ENCODE peak calls at places on chromosomes 1 and 21, in five cellular contexts. One of them, this sample, is unnamed.

GRCh38 chr1:27522148-27522859 is 32.3 kb upstream of the WASF2 start:
- DNase-seq in K562: no peak
- DNase-seq in SK-N-SH: no peak
- DNase-seq in GM12891: no peak
- DNase-seq in H1: no peak
- DNase-seq in this sample: no peak

GRCh38 chr1:240314845-240315746 is 223.4 kb downstream of the FMN2 start:
- DNase-seq in K562: no peak
- DNase-seq in SK-N-SH: no peak
- DNase-seq in GM12891: no peak
- DNase-seq in H1: no peak
- DNase-seq in this sample: no peak

GRCh38 chr1:23960291-23960718 is 677 bp downstream of the PNRC2 start:
- DNase-seq in K562: no peak
- DNase-seq in SK-N-SH: no peak
- DNase-seq in GM12891: no peak
- DNase-seq in H1: no peak
- DNase-seq in this sample: no peak

GRCh38 chr1:20291621-20292020 is 946 bp downstream of the VWA5B1 start:
- DNase-seq in K562: no peak
- DNase-seq in SK-N-SH: no peak
- DNase-seq in GM12891: no peak
- DNase-seq in H1: no peak
- DNase-seq in this sample: no peak

GRCh38 chr1:19010995-19011696 is 54.7 kb upstream of the IFFO2 start:
- DNase-seq in K562: no peak
- DNase-seq in SK-N-SH: no peak
- DNase-seq in GM12891: no peak
- DNase-seq in H1: peak; percentile 69
- DNase-seq in this sample: no peak

GRCh38 chr1:85200367-85200869 is 398 bp downstream of the SYDE2 start:
- DNase-seq in K562: no peak
- DNase-seq in SK-N-SH: no peak
- DNase-seq in GM12891: peak; percentile 19
- DNase-seq in H1: no peak
- DNase-seq in this sample: no peak

GRCh38 chr21:9756677-9757076 is 764.7 kb upstream of the TPTE start:
- DNase-seq in K562: no peak
- DNase-seq in SK-N-SH: no peak
- DNase-seq in GM12891: no peak
- DNase-seq in H1: no peak
- DNase-seq in this sample: no peak

GRCh38 chr1:78254517-78254916 is 208.8 kb downstream of the GIPC2 start:
- DNase-seq in K562: no peak
- DNase-seq in SK-N-SH: no peak
- DNase-seq in GM12891: no peak
- DNase-seq in H1: no peak
- DNase-seq in this sample: no peak

GRCh38 chr1:234778215-234779159 is 168.5 kb upstream of the IRF2BP2 start:
- DNase-seq in K562: peak; percentile 46
- DNase-seq in SK-N-SH: no peak
- DNase-seq in GM12891: no peak
- DNase-seq in H1: no peak
- DNase-seq in this sample: no peak

GRCh38 chr1:227068883-227069282 is 128.8 kb downstream of the COQ8A start:
- DNase-seq in K562: no peak
- DNase-seq in SK-N-SH: no peak
- DNase-seq in GM12891: no peak
- DNase-seq in H1: no peak
- DNase-seq in this sample: no peak

GRCh38 chr1:112358061-112358770 is 37.8 kb upstream of the CTTNBP2NL start:
- DNase-seq in K562: no peak
- DNase-seq in SK-N-SH: no peak
- DNase-seq in GM12891: no peak
- DNase-seq in H1: no peak
- DNase-seq in this sample: no peak

GRCh38 chr1:161192476-161193465 is 6.1 kb downstream of the ADAMTS4 start:
- DNase-seq in K562: peak; percentile 81
- DNase-seq in SK-N-SH: peak; percentile 89
- DNase-seq in GM12891: peak; percentile 71
- DNase-seq in H1: no peak
- DNase-seq in this sample: peak; percentile 77
- TF ChIP-seq TAF1 in K562: no peak
- TF ChIP-seq TAF1 in SK-N-SH: no peak
- TF ChIP-seq TAF1 in GM12891: no peak
- TF ChIP-seq TAF1 in H1: no peak
- TF ChIP-seq TAF1 in this sample: no peak

GRCh38 chr1:2279882-2280281 is 51.8 kb downstream of the SKI start:
- DNase-seq in K562: no peak
- DNase-seq in SK-N-SH: no peak
- DNase-seq in GM12891: no peak
- DNase-seq in H1: no peak
- DNase-seq in this sample: no peak

GRCh38 chr1:2277741-2278488 is 49.8 kb downstream of the SKI start:
- DNase-seq in K562: no peak
- DNase-seq in SK-N-SH: no peak
- DNase-seq in GM12891: no peak
- DNase-seq in H1: no peak
- DNase-seq in this sample: no peak

GRCh38 chr1:2278591-2279209 is 50.6 kb downstream of the SKI start:
- DNase-seq in K562: no peak
- DNase-seq in SK-N-SH: no peak
- DNase-seq in GM12891: no peak
- DNase-seq in H1: no peak
- DNase-seq in this sample: no peak

GRCh38 chr1:2276803-2277580 is 48.9 kb downstream of the SKI start:
- DNase-seq in K562: no peak
- DNase-seq in SK-N-SH: no peak
- DNase-seq in GM12891: no peak
- DNase-seq in H1: no peak
- DNase-seq in this sample: no peak

DNA sequence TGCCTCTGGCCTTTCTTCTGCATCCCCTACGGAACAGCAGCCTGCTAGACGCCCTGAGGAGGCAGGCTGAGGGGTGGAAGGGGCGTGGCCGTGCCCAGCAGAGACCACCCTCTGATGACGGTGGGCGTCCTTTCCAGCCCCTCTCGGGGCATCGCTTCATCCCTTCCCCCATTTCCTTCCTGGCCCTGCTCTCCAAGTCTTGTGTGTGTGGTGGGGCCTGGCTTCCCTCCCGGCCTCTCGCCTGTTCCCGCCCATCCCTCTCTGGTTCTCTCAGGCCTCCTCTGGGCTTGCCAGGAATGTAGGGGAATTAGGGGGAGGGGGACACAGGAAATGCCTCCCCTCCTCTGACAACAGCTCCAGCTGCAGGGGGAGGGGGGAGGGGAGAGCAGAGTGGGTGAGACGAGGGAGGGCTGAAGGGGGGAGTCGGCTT is 51.1 kb downstream of the SKI start:
- DNase-seq in K562: no peak
- DNase-seq in SK-N-SH: no peak
- DNase-seq in GM12891: no peak
- DNase-seq in H1: peak; percentile 93
- DNase-seq in this sample: no peak
- TF ChIP-seq TAF1 in K562: no peak
- TF ChIP-seq TAF1 in SK-N-SH: no peak
- TF ChIP-seq TAF1 in GM12891: no peak
- TF ChIP-seq TAF1 in H1: peak; percentile 43
- TF ChIP-seq TAF1 in this sample: no peak

GRCh38 chr1:28830814-28831213 is 18.8 kb downstream of the OPRD1 start:
- DNase-seq in K562: no peak
- DNase-seq in SK-N-SH: peak; percentile 90
- DNase-seq in GM12891: no peak
- DNase-seq in H1: no peak
- DNase-seq in this sample: no peak
- TF ChIP-seq TAF1 in K562: no peak
- TF ChIP-seq TAF1 in SK-N-SH: no peak
- TF ChIP-seq TAF1 in GM12891: no peak
- TF ChIP-seq TAF1 in H1: no peak
- TF ChIP-seq TAF1 in this sample: no peak

GRCh38 chr1:116724765-116725375 is 29.4 kb upstream of the CD2 start:
- DNase-seq in K562: peak; percentile 64
- DNase-seq in SK-N-SH: peak; percentile 42
- DNase-seq in GM12891: no peak
- DNase-seq in H1: no peak
- DNase-seq in this sample: no peak

GRCh38 chr1:116721608-116722007 is 32.6 kb upstream of the CD2 start:
- DNase-seq in K562: no peak
- DNase-seq in SK-N-SH: no peak
- DNase-seq in GM12891: no peak
- DNase-seq in H1: no peak
- DNase-seq in this sample: no peak

GRCh38 chr1:116725798-116726197 is 28.4 kb upstream of the CD2 start:
- DNase-seq in K562: no peak
- DNase-seq in SK-N-SH: no peak
- DNase-seq in GM12891: no peak
- DNase-seq in H1: no peak
- DNase-seq in this sample: no peak

GRCh38 chr1:116720406-116721071 is 33.7 kb upstream of the CD2 start:
- DNase-seq in K562: no peak
- DNase-seq in SK-N-SH: no peak
- DNase-seq in GM12891: no peak
- DNase-seq in H1: no peak
- DNase-seq in this sample: no peak

GRCh38 chr1:116722016-116722838 is 32.0 kb upstream of the CD2 start:
- DNase-seq in K562: no peak
- DNase-seq in SK-N-SH: no peak
- DNase-seq in GM12891: no peak
- DNase-seq in H1: no peak
- DNase-seq in this sample: no peak
- TF ChIP-seq TAF1 in K562: no peak
- TF ChIP-seq TAF1 in SK-N-SH: no peak
- TF ChIP-seq TAF1 in GM12891: no peak
- TF ChIP-seq TAF1 in H1: no peak
- TF ChIP-seq TAF1 in this sample: no peak

GRCh38 chr21:39863111-39863510 is 4.1 kb upstream of the PCP4 start:
- DNase-seq in K562: no peak
- DNase-seq in SK-N-SH: no peak
- DNase-seq in GM12891: no peak
- DNase-seq in H1: no peak
- DNase-seq in this sample: no peak
- TF ChIP-seq TAF1 in K562: no peak
- TF ChIP-seq TAF1 in SK-N-SH: no peak
- TF ChIP-seq TAF1 in GM12891: no peak
- TF ChIP-seq TAF1 in H1: no peak
- TF ChIP-seq TAF1 in this sample: no peak

GRCh38 chr1:168437821-168438220 is 106.0 kb downstream of the XCL2 start:
- DNase-seq in K562: no peak
- DNase-seq in SK-N-SH: no peak
- DNase-seq in GM12891: no peak
- DNase-seq in H1: no peak
- DNase-seq in this sample: no peak
- TF ChIP-seq TAF1 in K562: no peak
- TF ChIP-seq TAF1 in SK-N-SH: no peak
- TF ChIP-seq TAF1 in GM12891: no peak
- TF ChIP-seq TAF1 in H1: no peak
- TF ChIP-seq TAF1 in this sample: no peak

DNA sequence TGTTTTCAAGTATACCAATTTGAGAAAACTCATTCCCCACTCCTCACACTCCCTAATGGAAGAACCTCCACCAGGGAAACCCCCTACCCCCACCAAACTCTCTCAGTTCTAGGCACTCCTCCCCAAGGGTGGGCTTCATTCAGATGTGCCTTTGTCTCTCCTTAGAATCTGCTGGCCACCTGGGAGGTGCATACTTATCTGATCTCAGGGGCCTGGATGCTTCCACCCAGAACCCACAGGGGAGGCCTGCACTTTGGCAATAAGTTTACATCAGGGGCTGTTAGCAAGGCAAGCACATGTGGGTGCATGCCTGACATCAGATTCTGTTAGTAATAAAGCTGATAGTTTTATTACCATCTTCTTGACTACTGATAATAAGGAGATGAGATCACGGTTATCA is 32.5 kb upstream of the SLAMF9 start:
- DNase-seq in K562: no peak
- DNase-seq in SK-N-SH: no peak
- DNase-seq in GM12891: no peak
- DNase-seq in H1: no peak
- DNase-seq in this sample: no peak
- TF ChIP-seq TAF1 in K562: no peak
- TF ChIP-seq TAF1 in SK-N-SH: no peak
- TF ChIP-seq TAF1 in GM12891: no peak
- TF ChIP-seq TAF1 in H1: no peak
- TF ChIP-seq TAF1 in this sample: no peak

GRCh38 chr1:205662791-205663190 is 17.5 kb downstream of the SLC45A3 start:
- DNase-seq in K562: no peak
- DNase-seq in SK-N-SH: no peak
- DNase-seq in GM12891: no peak
- DNase-seq in H1: no peak
- DNase-seq in this sample: no peak

GRCh38 chr1:205666372-205667166 is 13.7 kb downstream of the SLC45A3 start:
- DNase-seq in K562: no peak
- DNase-seq in SK-N-SH: peak; percentile 50
- DNase-seq in GM12891: no peak
- DNase-seq in H1: no peak
- DNase-seq in this sample: no peak

GRCh38 chr1:205663286-205663994 is 16.9 kb downstream of the SLC45A3 start:
- DNase-seq in K562: no peak
- DNase-seq in SK-N-SH: no peak
- DNase-seq in GM12891: no peak
- DNase-seq in H1: no peak
- DNase-seq in this sample: no peak

GRCh38 chr1:205665216-205665757 is 15.0 kb downstream of the SLC45A3 start:
- DNase-seq in K562: no peak
- DNase-seq in SK-N-SH: no peak
- DNase-seq in GM12891: no peak
- DNase-seq in H1: no peak
- DNase-seq in this sample: no peak

GRCh38 chr1:205664399-205665108 is 15.8 kb downstream of the SLC45A3 start:
- DNase-seq in K562: no peak
- DNase-seq in SK-N-SH: peak; percentile 27
- DNase-seq in GM12891: no peak
- DNase-seq in H1: no peak
- DNase-seq in this sample: no peak
- TF ChIP-seq TAF1 in K562: no peak
- TF ChIP-seq TAF1 in SK-N-SH: no peak
- TF ChIP-seq TAF1 in GM12891: no peak
- TF ChIP-seq TAF1 in H1: no peak
- TF ChIP-seq TAF1 in this sample: no peak

This sample was measured in GM12892.